ENCODE peak calls at places on chromosomes 16 and 17, in seven cellular contexts. H is cardiac muscle cell, Z is brain microvascular endothelial cell, B is adrenal gland, J is fibroblast of lung, R is endodermal cell, V is prostate gland. Q is an unnamed sample. For H3K27me3, the result is how much of the 10 kb centered on the place peaks cover.

GRCh38 chr16:2511996-2512919 is 1.5 kb upstream of the ATP6V0C start:
- DNase-seq in Z (no peak), B (no peak), J (no peak), V (no peak), R (no peak), H (no peak), Q (no peak)

GRCh38 chr16:86029131-86029741 is 130.3 kb downstream of the IRF8 start:
- DNase-seq in V (no peak), B (no peak), H (peak), R (peak), Z (peak), J (peak), Q (no peak)

GRCh38 chr17:7889166-7889584 is 586 bp downstream of the CHD3 start:
- DNase-seq in B (peak), V (peak), R (peak), J (peak), H (peak), Z (peak), Q (peak)

GRCh38 chr17:59425085-59425901 is 93.8 kb downstream of the YPEL2 start:
- DNase-seq in V (no peak), H (peak), J (peak), R (peak), Z (peak), B (peak), Q (no peak)

GRCh38 chr17:27879987-27880608 is 13.1 kb downstream of the LYRM9 start:
- DNase-seq in R (peak), H (peak), B (peak), J (peak), Z (peak), V (peak), Q (peak)

GRCh38 chr16:50814043-50814442 is 72.2 kb downstream of the CYLD start:
- DNase-seq in V (no peak), B (no peak), R (no peak), Z (no peak), J (no peak), H (no peak), Q (no peak)

GRCh38 chr17:7883781-7884386 is 4.7 kb upstream of the CHD3 start:
- DNase-seq in Z (no peak), V (no peak), B (no peak), H (peak), J (peak), R (peak), Q (no peak)

GRCh38 chr16:81668243-81669097 is 110.6 kb upstream of the PLCG2 start:
- DNase-seq in V (no peak), Z (no peak), J (no peak), H (no peak), B (no peak), R (no peak), Q (no peak)

GRCh38 chr17:80868022-80868609 is 123.5 kb upstream of the CHMP6 start:
- DNase-seq in B (no peak), H (no peak), J (no peak), R (no peak), V (no peak), Z (no peak), Q (no peak)

GRCh38 chr16:85081765-85082164 is 30.5 kb downstream of the CIBAR2 start:
- DNase-seq in R (no peak), H (no peak), Z (no peak), V (no peak), B (no peak), J (no peak), Q (no peak)

GRCh38 chr16:5551909-5552308 is 454.3 kb upstream of the EEF2KMT start:
- DNase-seq in J (no peak), V (no peak), B (no peak), Z (no peak), H (no peak), R (no peak), Q (no peak)

GRCh38 chr16:84518804-84519341 is 14.4 kb upstream of the MEAK7 start:
- DNase-seq in R (no peak), Z (no peak), J (no peak), V (no peak), B (no peak), H (no peak), Q (no peak)

GRCh38 chr16:4700380-4700996 is 7.1 kb downstream of the NUDT16L1 start:
- DNase-seq in H (no peak), Z (no peak), B (no peak), V (no peak), R (peak), J (no peak), Q (no peak)

GRCh38 chr16:59385953-59386352 is 651.8 kb upstream of the GOT2 start:
- DNase-seq in H (peak), R (no peak), Z (peak), V (no peak), J (peak), B (peak), Q (peak)

GRCh38 chr16:84815446-84815845 is 4.3 kb upstream of the CRISPLD2 start:
- DNase-seq in B (no peak), V (no peak), H (no peak), R (no peak), J (no peak), Z (no peak), Q (no peak)

GRCh38 chr16:29148867-29149272 is 164.0 kb downstream of the LAT start:
- DNase-seq in J (no peak), H (no peak), R (no peak), B (no peak), V (no peak), Z (no peak), Q (no peak)

GRCh38 chr16:85554791-85555548 is 58.2 kb upstream of the GSE1 start:
- DNase-seq in B (peak), V (peak), R (no peak), H (peak), Z (peak), J (peak), Q (peak)

GRCh38 chr17:73462830-73463229 is 151.0 kb upstream of the CDC42EP4 start:
- DNase-seq in J (no peak), H (no peak), V (no peak), B (no peak), R (no peak), Z (no peak), Q (no peak)

GRCh38 chr16:54431997-54432367 is 145.4 kb upstream of the IRX3 start:
- DNase-seq in Z (no peak), V (no peak), B (no peak), J (no peak), H (no peak), R (no peak), Q (no peak)

GRCh38 chr16:54430491-54431030 is 144.0 kb upstream of the IRX3 start:
- DNase-seq in V (no peak), B (no peak), R (peak), H (peak), J (peak), Z (peak), Q (no peak)

GRCh38 chr16:54431041-54431996 is 144.7 kb upstream of the IRX3 start:
- DNase-seq in H (peak), Z (no peak), R (no peak), V (no peak), B (no peak), J (no peak), Q (no peak)

GRCh38 chr16:54434859-54435258 is 148.3 kb upstream of the IRX3 start:
- DNase-seq in B (no peak), H (no peak), Z (no peak), V (no peak), J (no peak), R (no peak), Q (no peak)

GRCh38 chr16:54432481-54433229 is 146.1 kb upstream of the IRX3 start:
- DNase-seq in H (no peak), J (no peak), B (no peak), R (no peak), V (no peak), Z (no peak), Q (peak)
- H3K27me3 ChIP-seq in H (under half), J (under half), B (under half), R (under half), V (under half), Z (under half), Q (under half)

GRCh38 chr17:39660011-39660360 is 5.2 kb upstream of the TCAP start:
- DNase-seq in J (no peak), Z (no peak), V (no peak), H (no peak), B (no peak), R (no peak), Q (no peak)
- H3K4me3 ChIP-seq in J (no peak), Z (no peak), V (no peak), H (no peak), B (no peak), R (no peak), Q (no peak)

DNA sequence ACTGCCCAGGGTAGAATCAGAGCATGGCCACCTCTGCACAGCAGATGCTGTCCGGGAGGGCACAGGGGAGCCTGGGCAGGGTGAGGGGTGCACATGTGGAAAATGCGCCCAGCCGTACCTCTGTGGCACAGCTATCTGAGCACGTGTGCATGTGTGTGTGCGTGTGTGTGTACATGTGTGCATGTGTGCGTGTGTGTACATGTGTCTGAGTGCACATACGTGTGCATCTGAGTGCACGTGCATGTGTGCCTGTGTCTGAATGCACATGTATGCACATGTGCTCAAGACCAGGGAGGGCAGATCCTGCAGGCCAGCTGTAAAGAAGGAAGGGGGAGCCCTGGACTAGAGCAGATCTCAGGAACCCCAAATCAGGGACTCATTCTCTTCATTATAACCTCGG is 37.3 kb upstream of the ENPP7 start:
- DNase-seq in V (no peak), H (no peak), B (no peak), Z (no peak), R (no peak), J (no peak), Q (no peak)
- H3K27me3 ChIP-seq in V (under half), H (under half), B (under half), Z (under half), R (under half), J (under half), Q (under half)

GRCh38 chr16:71882505-71883192 is 1.3 kb downstream of the ZNF821 start:
- DNase-seq in J (peak), H (peak), V (peak), B (peak), R (peak), Z (peak), Q (peak)

GRCh38 chr16:71883193-71883848 is 661 bp downstream of the ZNF821 start:
- DNase-seq in V (peak), B (peak), R (peak), H (peak), Z (peak), J (no peak), Q (peak)

GRCh38 chr16:71883849-71884638 is at the start of gene ZNF821:
- DNase-seq in H (peak), B (peak), Z (peak), J (peak), V (peak), R (peak), Q (peak)

GRCh38 chr16:71889147-71889546 is 5.2 kb upstream of the ZNF821 start:
- DNase-seq in B (no peak), Z (no peak), H (no peak), V (no peak), R (no peak), J (no peak), Q (no peak)

DNA sequence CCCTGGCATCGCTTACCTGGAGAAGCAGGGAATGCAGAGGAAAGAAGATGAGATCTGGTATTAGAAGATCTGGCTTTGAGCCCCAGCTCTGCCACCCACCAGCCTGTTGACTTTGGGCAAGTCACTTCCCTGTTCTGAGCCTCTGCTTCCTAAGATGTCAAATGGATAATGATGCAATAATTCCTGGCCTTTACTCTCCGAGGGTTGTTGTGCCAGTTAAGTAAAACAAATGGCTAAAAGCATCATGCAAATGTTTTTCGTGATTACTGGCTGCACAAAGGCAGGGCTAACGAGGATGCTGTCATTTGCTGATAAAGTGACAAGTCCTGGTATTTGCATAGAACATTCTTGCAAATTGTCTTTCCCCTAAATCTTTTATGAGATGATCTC is 1.3 kb upstream of the ZNF821 start:
- DNase-seq in Z (no peak), R (peak), J (no peak), H (no peak), B (no peak), V (no peak), Q (no peak)
- H3K4me3 ChIP-seq in Z (no peak), R (no peak), J (no peak), H (no peak), B (no peak), V (no peak), Q (no peak)

GRCh38 chr17:55818026-55818425 is 67.2 kb downstream of the PCTP start:
- DNase-seq in B (no peak), Z (no peak), J (no peak), H (no peak), V (no peak), R (no peak), Q (no peak)
- H3K27me3 ChIP-seq in B (under half), Z (under half), J (under half), H (under half), V (under half), R (under half), Q (under half)

DNA sequence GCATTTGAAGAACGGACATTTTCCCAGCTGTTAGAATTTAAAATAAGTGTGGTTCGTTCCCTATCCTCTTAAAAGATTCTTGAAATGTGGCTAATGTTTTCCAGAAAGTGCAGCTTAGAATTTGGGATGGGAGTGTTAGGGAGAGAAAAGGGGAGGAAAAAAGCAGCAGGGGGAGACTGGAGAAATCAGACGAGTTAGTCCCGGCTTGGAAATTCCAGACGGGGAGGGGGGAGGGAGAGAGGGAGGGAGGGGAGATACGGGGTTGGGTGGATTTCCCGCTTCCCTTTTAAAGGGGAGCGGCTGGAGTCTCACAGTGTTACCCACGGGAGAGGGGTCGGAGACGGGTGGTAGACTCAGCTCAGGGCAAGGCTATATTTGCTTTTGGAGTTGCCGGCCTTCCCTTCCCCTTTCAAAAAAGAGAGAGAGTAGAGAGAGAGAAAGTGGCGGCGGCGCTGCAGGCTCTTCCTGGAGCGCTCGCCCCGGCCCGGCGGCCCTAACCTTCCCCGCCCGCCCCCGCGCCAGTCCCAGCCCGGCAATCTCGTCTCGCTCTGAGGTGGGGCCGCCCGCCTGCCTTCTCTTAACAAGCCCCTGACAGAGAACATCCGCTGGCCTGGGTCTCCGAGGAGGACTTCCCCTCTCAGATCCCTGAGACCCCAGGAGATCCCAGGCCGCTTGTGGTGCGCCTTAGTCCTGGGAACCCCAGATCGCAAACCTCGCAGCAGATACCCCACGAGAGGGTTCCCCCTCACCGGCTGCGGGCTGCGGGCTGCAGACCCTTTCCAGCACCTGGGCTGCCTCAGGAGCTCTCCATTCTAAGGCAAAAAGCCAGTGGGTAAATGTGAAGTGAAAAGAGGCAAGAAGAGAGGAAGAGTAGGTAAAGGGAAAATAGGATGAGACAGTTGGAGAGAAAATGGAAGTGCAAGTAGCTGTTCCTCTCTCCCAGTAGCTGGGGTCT is 6.6 kb downstream of the IGF2BP1 start:
- DNase-seq in B (no peak), Z (no peak), R (peak), V (no peak), J (peak), H (no peak), Q (no peak)
- H3K4me3 ChIP-seq in B (no peak), Z (peak), R (peak), V (no peak), J (peak), H (peak), Q (no peak)

DNA sequence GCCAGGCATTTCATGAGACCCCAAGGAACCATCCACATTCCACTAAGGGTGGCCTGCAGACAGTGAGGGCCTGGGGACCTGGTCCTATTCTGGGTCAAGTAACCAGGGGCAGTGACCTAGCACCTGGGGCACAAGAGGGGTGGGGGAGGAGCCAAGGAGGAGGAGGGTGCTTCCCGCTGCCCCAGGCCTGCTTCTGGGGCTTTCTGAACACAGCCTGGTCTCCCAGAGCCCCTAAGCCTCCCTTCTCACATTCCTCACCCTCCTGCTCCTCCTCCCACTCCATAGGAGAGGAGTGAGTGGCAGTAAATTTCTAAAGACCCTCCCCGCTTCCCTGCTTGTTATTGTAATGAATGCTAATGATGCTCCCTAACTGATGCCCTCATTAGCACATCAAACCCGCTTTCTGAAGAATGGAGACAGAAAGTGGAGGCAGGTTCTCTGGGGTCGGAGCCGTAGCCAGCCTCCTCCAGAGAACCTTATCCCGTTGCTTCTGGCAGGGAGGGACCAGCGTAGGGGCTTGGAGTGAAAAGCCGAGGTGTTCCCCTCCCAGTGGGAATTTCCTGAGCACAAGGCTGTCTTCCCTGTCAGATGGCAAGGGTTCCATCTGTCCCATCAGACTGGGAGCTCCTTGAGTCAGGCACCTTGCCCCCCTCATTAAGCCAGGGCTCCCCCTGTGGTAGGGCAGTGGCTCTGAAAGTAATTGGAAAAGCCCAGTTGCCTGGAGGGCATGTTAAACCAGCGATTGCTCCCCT is 3.7 kb upstream of the SRCIN1 start:
- DNase-seq in Z (no peak), J (no peak), B (no peak), V (no peak), R (peak), H (no peak), Q (no peak)
- H3K27me3 ChIP-seq in Z (under half), J (under half), B (half or more), V (under half), R (under half), H (half or more), Q (under half)

Q was measured in body of pancreas.